ENCODE peak calls at places on chromosomes 4 and X, in eight cellular contexts. One of them, this sample, is unnamed.

GRCh38 chr4:8830611-8831200 is 40.9 kb downstream of the HMX1 start:
- DNase-seq in aorta: no peak
- DNase-seq in small intestine: no peak
- DNase-seq in AG09309: no peak
- DNase-seq in GM06990: no peak
- DNase-seq in LNCaP clone FGC: no peak
- DNase-seq in CD4-positive, alpha-beta memory T cell: no peak
- DNase-seq in BE2C: no peak
- DNase-seq in this sample: no peak

GRCh38 chrX:120485562-120486520 is 16.7 kb upstream of the LAMP2 start:
- DNase-seq in aorta: peak
- DNase-seq in small intestine: peak
- DNase-seq in AG09309: peak
- DNase-seq in GM06990: peak
- DNase-seq in LNCaP clone FGC: peak
- DNase-seq in CD4-positive, alpha-beta memory T cell: peak
- DNase-seq in BE2C: peak
- DNase-seq in this sample: peak

GRCh38 chr4:29553842-29554241 is 1166.3 kb upstream of the PCDH7 start:
- DNase-seq in aorta: no peak
- DNase-seq in small intestine: no peak
- DNase-seq in AG09309: no peak
- DNase-seq in GM06990: no peak
- DNase-seq in LNCaP clone FGC: peak
- DNase-seq in CD4-positive, alpha-beta memory T cell: no peak
- DNase-seq in BE2C: no peak
- DNase-seq in this sample: peak

GRCh38 chr4:48943387-48943786 is 36.8 kb upstream of the OCIAD2 start:
- DNase-seq in aorta: no peak
- DNase-seq in small intestine: peak
- DNase-seq in AG09309: no peak
- DNase-seq in GM06990: no peak
- DNase-seq in LNCaP clone FGC: no peak
- DNase-seq in CD4-positive, alpha-beta memory T cell: no peak
- DNase-seq in BE2C: peak
- DNase-seq in this sample: no peak

GRCh38 chr4:102338405-102338804 is 6.9 kb downstream of the SLC39A8 start:
- DNase-seq in aorta: no peak
- DNase-seq in small intestine: no peak
- DNase-seq in AG09309: no peak
- DNase-seq in GM06990: no peak
- DNase-seq in LNCaP clone FGC: no peak
- DNase-seq in CD4-positive, alpha-beta memory T cell: no peak
- DNase-seq in BE2C: no peak
- DNase-seq in this sample: no peak

GRCh38 chr4:2893772-2894171 is 50.1 kb downstream of the ADD1 start:
- DNase-seq in aorta: no peak
- DNase-seq in small intestine: no peak
- DNase-seq in AG09309: no peak
- DNase-seq in GM06990: no peak
- DNase-seq in LNCaP clone FGC: no peak
- DNase-seq in CD4-positive, alpha-beta memory T cell: no peak
- DNase-seq in BE2C: no peak
- DNase-seq in this sample: no peak

GRCh38 chrX:50638123-50638522 is 167.5 kb upstream of the DGKK start:
- DNase-seq in aorta: peak
- DNase-seq in small intestine: no peak
- DNase-seq in AG09309: no peak
- DNase-seq in GM06990: no peak
- DNase-seq in LNCaP clone FGC: no peak
- DNase-seq in CD4-positive, alpha-beta memory T cell: peak
- DNase-seq in BE2C: no peak
- DNase-seq in this sample: peak

GRCh38 chrX:15529165-15529564 is 28.6 kb downstream of the BMX start:
- DNase-seq in aorta: no peak
- DNase-seq in small intestine: no peak
- DNase-seq in AG09309: no peak
- DNase-seq in GM06990: no peak
- DNase-seq in LNCaP clone FGC: no peak
- DNase-seq in CD4-positive, alpha-beta memory T cell: no peak
- DNase-seq in BE2C: no peak
- DNase-seq in this sample: no peak

GRCh38 chrX:10086683-10087082 is 70.1 kb upstream of the CLCN4 start:
- DNase-seq in aorta: no peak
- DNase-seq in small intestine: no peak
- DNase-seq in AG09309: no peak
- DNase-seq in GM06990: no peak
- DNase-seq in LNCaP clone FGC: no peak
- DNase-seq in CD4-positive, alpha-beta memory T cell: no peak
- DNase-seq in BE2C: no peak
- DNase-seq in this sample: no peak

GRCh38 chr4:79331126-79331876 is 5.4 kb upstream of the NAA11 start:
- DNase-seq in aorta: no peak
- DNase-seq in small intestine: peak
- DNase-seq in AG09309: no peak
- DNase-seq in GM06990: no peak
- DNase-seq in LNCaP clone FGC: no peak
- DNase-seq in CD4-positive, alpha-beta memory T cell: no peak
- DNase-seq in BE2C: peak
- DNase-seq in this sample: peak

GRCh38 chrX:42247241-42247640 is 323.9 kb upstream of the CASK start:
- DNase-seq in aorta: no peak
- DNase-seq in small intestine: no peak
- DNase-seq in AG09309: no peak
- DNase-seq in GM06990: no peak
- DNase-seq in LNCaP clone FGC: no peak
- DNase-seq in CD4-positive, alpha-beta memory T cell: no peak
- DNase-seq in BE2C: no peak
- DNase-seq in this sample: no peak
- H3K4me3 ChIP-seq in aorta: no peak
- H3K4me3 ChIP-seq in small intestine: no peak
- H3K4me3 ChIP-seq in AG09309: no peak
- H3K4me3 ChIP-seq in GM06990: no peak
- H3K4me3 ChIP-seq in LNCaP clone FGC: no peak
- H3K4me3 ChIP-seq in CD4-positive, alpha-beta memory T cell: no peak
- H3K4me3 ChIP-seq in BE2C: no peak
- H3K4me3 ChIP-seq in this sample: no peak

DNA sequence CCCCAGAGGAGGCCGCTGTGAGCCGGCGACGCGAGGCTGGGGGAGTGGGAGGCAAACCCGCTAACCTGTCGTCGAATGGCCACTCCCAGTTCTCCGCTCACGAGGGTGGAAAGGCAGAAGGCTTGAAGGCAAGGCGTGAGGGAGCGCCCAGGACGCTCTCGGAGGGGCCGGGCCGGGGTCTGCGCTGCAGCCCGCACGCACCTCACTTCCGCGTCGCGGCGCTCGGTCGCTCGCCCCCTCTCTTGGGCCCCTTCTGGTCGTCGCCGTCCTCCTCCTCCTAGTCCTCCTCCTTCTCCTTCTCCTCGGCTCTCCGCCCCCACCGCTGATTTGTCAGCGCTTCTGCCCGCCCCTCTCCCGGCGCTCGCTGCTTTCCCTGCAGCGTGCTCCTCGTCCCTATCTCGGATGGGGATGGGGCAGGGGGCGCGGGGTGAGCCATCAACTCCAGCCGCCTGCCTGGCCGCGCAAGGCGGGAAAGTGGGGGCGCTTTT is at the start of gene SNCA:
- DNase-seq in aorta: peak
- DNase-seq in small intestine: peak
- DNase-seq in AG09309: no peak
- DNase-seq in GM06990: peak
- DNase-seq in LNCaP clone FGC: no peak
- DNase-seq in CD4-positive, alpha-beta memory T cell: peak
- DNase-seq in BE2C: peak
- DNase-seq in this sample: peak
- H3K4me3 ChIP-seq in aorta: peak
- H3K4me3 ChIP-seq in small intestine: peak
- H3K4me3 ChIP-seq in AG09309: peak
- H3K4me3 ChIP-seq in GM06990: no peak
- H3K4me3 ChIP-seq in LNCaP clone FGC: peak
- H3K4me3 ChIP-seq in CD4-positive, alpha-beta memory T cell: peak
- H3K4me3 ChIP-seq in BE2C: peak
- H3K4me3 ChIP-seq in this sample: peak

GRCh38 chr4:133145241-133145640 is 3.9 kb upstream of the PCDH10 start:
- DNase-seq in aorta: no peak
- DNase-seq in small intestine: no peak
- DNase-seq in AG09309: no peak
- DNase-seq in GM06990: no peak
- DNase-seq in LNCaP clone FGC: no peak
- DNase-seq in CD4-positive, alpha-beta memory T cell: no peak
- DNase-seq in BE2C: no peak
- DNase-seq in this sample: no peak

GRCh38 chr4:133145758-133146157 is 3.3 kb upstream of the PCDH10 start:
- DNase-seq in aorta: no peak
- DNase-seq in small intestine: no peak
- DNase-seq in AG09309: no peak
- DNase-seq in GM06990: no peak
- DNase-seq in LNCaP clone FGC: no peak
- DNase-seq in CD4-positive, alpha-beta memory T cell: no peak
- DNase-seq in BE2C: no peak
- DNase-seq in this sample: no peak

GRCh38 chr4:133146574-133147198 is 2.4 kb upstream of the PCDH10 start:
- DNase-seq in aorta: no peak
- DNase-seq in small intestine: peak
- DNase-seq in AG09309: no peak
- DNase-seq in GM06990: no peak
- DNase-seq in LNCaP clone FGC: no peak
- DNase-seq in CD4-positive, alpha-beta memory T cell: no peak
- DNase-seq in BE2C: peak
- DNase-seq in this sample: peak

GRCh38 chr4:133147365-133147821 is 1.7 kb upstream of the PCDH10 start:
- DNase-seq in aorta: peak
- DNase-seq in small intestine: no peak
- DNase-seq in AG09309: no peak
- DNase-seq in GM06990: no peak
- DNase-seq in LNCaP clone FGC: no peak
- DNase-seq in CD4-positive, alpha-beta memory T cell: no peak
- DNase-seq in BE2C: no peak
- DNase-seq in this sample: peak

GRCh38 chr4:133146192-133146573 is 2.9 kb upstream of the PCDH10 start:
- DNase-seq in aorta: no peak
- DNase-seq in small intestine: no peak
- DNase-seq in AG09309: no peak
- DNase-seq in GM06990: no peak
- DNase-seq in LNCaP clone FGC: no peak
- DNase-seq in CD4-positive, alpha-beta memory T cell: no peak
- DNase-seq in BE2C: no peak
- DNase-seq in this sample: no peak
- H3K4me3 ChIP-seq in aorta: peak
- H3K4me3 ChIP-seq in small intestine: no peak
- H3K4me3 ChIP-seq in AG09309: no peak
- H3K4me3 ChIP-seq in GM06990: no peak
- H3K4me3 ChIP-seq in LNCaP clone FGC: peak
- H3K4me3 ChIP-seq in CD4-positive, alpha-beta memory T cell: no peak
- H3K4me3 ChIP-seq in BE2C: peak
- H3K4me3 ChIP-seq in this sample: peak

GRCh38 chr4:140359571-140360427 is 13.6 kb upstream of the SCOC start:
- DNase-seq in aorta: peak
- DNase-seq in small intestine: peak
- DNase-seq in AG09309: peak
- DNase-seq in GM06990: peak
- DNase-seq in LNCaP clone FGC: peak
- DNase-seq in CD4-positive, alpha-beta memory T cell: peak
- DNase-seq in BE2C: peak
- DNase-seq in this sample: peak

GRCh38 chr4:140357868-140358267 is 15.6 kb upstream of the SCOC start:
- DNase-seq in aorta: no peak
- DNase-seq in small intestine: peak
- DNase-seq in AG09309: no peak
- DNase-seq in GM06990: no peak
- DNase-seq in LNCaP clone FGC: no peak
- DNase-seq in CD4-positive, alpha-beta memory T cell: no peak
- DNase-seq in BE2C: no peak
- DNase-seq in this sample: no peak

GRCh38 chr4:140355288-140355687 is 18.2 kb upstream of the SCOC start:
- DNase-seq in aorta: no peak
- DNase-seq in small intestine: no peak
- DNase-seq in AG09309: no peak
- DNase-seq in GM06990: no peak
- DNase-seq in LNCaP clone FGC: no peak
- DNase-seq in CD4-positive, alpha-beta memory T cell: no peak
- DNase-seq in BE2C: no peak
- DNase-seq in this sample: no peak

GRCh38 chr4:140361099-140361498 is 12.3 kb upstream of the SCOC start:
- DNase-seq in aorta: no peak
- DNase-seq in small intestine: no peak
- DNase-seq in AG09309: no peak
- DNase-seq in GM06990: no peak
- DNase-seq in LNCaP clone FGC: no peak
- DNase-seq in CD4-positive, alpha-beta memory T cell: no peak
- DNase-seq in BE2C: no peak
- DNase-seq in this sample: no peak

DNA sequence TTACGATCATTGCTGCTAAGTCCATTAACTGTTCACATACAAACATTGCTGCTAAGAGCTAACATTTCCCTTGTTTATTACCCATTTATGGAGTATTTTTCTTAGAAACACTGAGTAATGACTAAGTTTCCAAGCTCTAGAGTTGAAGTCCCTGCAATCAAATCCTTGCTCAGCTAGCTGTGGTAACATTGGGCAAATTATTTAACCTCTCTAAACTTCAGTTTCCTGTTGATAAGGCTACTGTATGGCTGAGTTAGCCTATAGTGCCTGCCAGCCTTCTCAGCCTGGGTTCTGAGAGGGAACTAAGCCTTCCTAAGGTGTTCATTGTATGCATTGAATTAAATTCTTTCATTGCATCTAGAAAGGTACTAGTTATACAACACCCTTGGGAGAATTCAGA is 15.2 kb upstream of the SCOC start:
- DNase-seq in aorta: no peak
- DNase-seq in small intestine: no peak
- DNase-seq in AG09309: no peak
- DNase-seq in GM06990: no peak
- DNase-seq in LNCaP clone FGC: no peak
- DNase-seq in CD4-positive, alpha-beta memory T cell: no peak
- DNase-seq in BE2C: no peak
- DNase-seq in this sample: no peak
- H3K4me3 ChIP-seq in aorta: no peak
- H3K4me3 ChIP-seq in small intestine: no peak
- H3K4me3 ChIP-seq in AG09309: no peak
- H3K4me3 ChIP-seq in GM06990: no peak
- H3K4me3 ChIP-seq in LNCaP clone FGC: no peak
- H3K4me3 ChIP-seq in CD4-positive, alpha-beta memory T cell: no peak
- H3K4me3 ChIP-seq in BE2C: no peak
- H3K4me3 ChIP-seq in this sample: no peak